ENCODE peak calls at places on chromosomes 11 and 22, in four cellular contexts. F is prostate gland; H is GM23338; E is CD4-positive, CD25-positive, alpha-beta regulatory T cell. R is an unnamed sample. For H3K27me3 and H3K36me3, the result is how much of the 10 kb centered on the place peaks cover.

GRCh38 chr11:86162257-86162656 is 82.3 kb upstream of the EED start:
- DNase-seq in E (no peak), F (no peak), H (no peak), R (no peak)

GRCh38 chr11:93542753-93543246 is 391 bp downstream of the SMCO4 start:
- DNase-seq in F (no peak), H (no peak), E (no peak), R (peak)

GRCh38 chr11:12922980-12923507 is 86.1 kb upstream of the RASSF10 start:
- DNase-seq in E (no peak), F (no peak), H (no peak), R (no peak)

GRCh38 chr11:113249491-113249763 is 65.0 kb upstream of the TTC12 start:
- DNase-seq in H (peak), E (peak), F (no peak), R (no peak)

GRCh38 chr22:44270556-44270880 is 42.2 kb downstream of the SHISAL1 start:
- DNase-seq in F (no peak), H (no peak), E (no peak), R (no peak)

GRCh38 chr11:126440792-126441514 is 85.5 kb downstream of the ST3GAL4 start:
- DNase-seq in H (peak), E (peak), F (peak), R (peak)

GRCh38 chr22:23504522-23504921 is 75.6 kb downstream of the IGLL1 start:
- DNase-seq in E (no peak), H (no peak), F (no peak), R (peak)

GRCh38 chr11:63804259-63804658 is 9.0 kb upstream of the SPINDOC start:
- DNase-seq in E (no peak), F (peak), H (no peak), R (no peak)

GRCh38 chr22:37230673-37231405 is 13.2 kb downstream of the RAC2 start:
- DNase-seq in H (no peak), E (peak), F (no peak), R (peak)

DNA sequence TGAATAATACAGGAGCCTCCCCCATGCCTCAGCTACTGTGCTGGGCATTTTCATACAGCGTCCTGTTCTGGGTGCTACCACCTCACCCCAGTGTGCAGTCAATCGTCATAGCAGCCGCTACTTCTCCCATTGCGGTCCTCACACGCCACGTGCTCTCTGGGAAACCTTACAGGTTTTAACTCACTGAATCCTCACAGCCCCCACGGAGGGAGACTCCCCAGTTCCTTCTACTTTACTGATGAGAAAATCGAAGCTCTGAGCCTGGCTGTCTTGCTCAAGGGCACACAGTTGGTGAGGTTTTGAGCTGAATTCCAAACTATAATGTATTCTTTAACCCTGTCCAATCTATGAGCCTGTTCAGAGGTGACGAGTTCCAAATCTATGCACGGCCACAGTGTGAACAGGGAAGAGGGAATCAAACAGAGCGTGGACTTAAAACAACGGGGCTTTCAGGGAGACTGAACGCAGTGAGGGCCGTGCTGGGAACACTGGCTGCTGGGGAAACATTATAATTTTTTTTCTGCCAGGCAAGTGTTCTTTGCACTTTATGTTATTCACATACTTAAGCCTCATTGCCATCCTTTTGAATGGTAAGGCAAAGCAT is 421.5 kb downstream of the BRD1 start:
- DNase-seq in E (no peak), F (no peak), H (no peak), R (peak)
- H3K27me3 ChIP-seq in E (under half), F (under half), H (under half), R (under half)

GRCh38 chr11:116871248-116871647 is 33.8 kb upstream of the APOA1 start:
- DNase-seq in E (no peak), F (no peak), H (no peak), R (no peak)
- H3K36me3 ChIP-seq in E (half or more), F (under half), H (under half), R (under half)

GRCh38 chr22:50011447-50012200 is 941 bp downstream of the IL17REL start:
- DNase-seq in H (peak), F (no peak), E (no peak), R (peak)
- H3K27me3 ChIP-seq in H (half or more), F (under half), E (under half), R (under half)

DNA sequence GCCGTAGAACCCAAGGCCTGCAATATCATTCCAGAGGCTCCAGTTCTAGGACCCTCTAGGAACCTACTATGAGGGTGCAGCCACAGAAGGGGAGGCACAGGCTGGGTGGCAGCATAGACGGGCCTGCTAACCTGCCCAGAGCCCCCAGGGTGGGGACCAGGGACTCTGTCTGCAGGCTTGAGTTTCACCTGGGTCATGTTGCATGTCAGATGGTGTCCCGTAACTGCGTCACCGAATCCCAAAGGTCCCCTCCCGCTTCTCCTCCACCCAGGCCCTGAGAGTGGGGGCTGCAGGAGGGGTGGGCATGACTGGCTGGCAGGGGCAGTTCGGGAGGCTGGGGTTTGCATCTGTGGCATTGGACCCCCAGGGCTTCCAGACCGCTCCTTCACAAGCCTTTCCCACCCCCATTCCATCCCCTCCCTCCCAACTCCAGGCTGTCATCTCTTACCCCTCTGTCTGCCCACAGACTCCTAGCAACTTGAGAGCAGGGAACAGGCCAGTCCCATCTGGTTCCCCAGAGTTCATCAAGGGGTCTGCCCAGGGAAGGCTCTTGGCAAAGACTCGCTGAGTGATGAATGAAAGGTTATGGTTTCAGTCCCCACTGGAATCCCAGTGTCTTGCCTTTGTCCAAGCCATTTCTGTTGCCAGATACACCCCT is 16.3 kb downstream of the MYO7A start:
- DNase-seq in F (no peak), H (no peak), E (no peak), R (no peak)
- H3K36me3 ChIP-seq in F (under half), H (under half), E (under half), R (under half)

GRCh38 chr11:75163917-75164316 is 13.0 kb downstream of the SLCO2B1 start:
- DNase-seq in E (no peak), H (no peak), F (no peak), R (peak)
- H3K27me3 ChIP-seq in E (under half), H (under half), F (under half), R (under half)